ENCODE peak calls at places on chromosomes 4 and X, in ten cellular contexts. One of them, this sample, is unnamed.
A peak's percentile ranks its signal among the peaks of the same experiment; 100 is the strongest.

GRCh38 chrX:51860679-51861078 is 32.7 kb upstream of the MAGED1 start:
- DNase-seq in astrocyte of the cerebellum: no peak
- DNase-seq in NB4: peak; percentile 30
- DNase-seq in kidney: no peak
- DNase-seq in colonic mucosa: peak; percentile 22
- DNase-seq in AG04449: no peak
- DNase-seq in transverse colon: peak; percentile 14
- DNase-seq in neural progenitor cell: peak; percentile 52
- DNase-seq in ovary: peak; percentile 8
- DNase-seq in thoracic aorta: no peak
- DNase-seq in this sample: no peak

GRCh38 chr4:167918077-167918476 is 174.3 kb upstream of the ANXA10 start:
- DNase-seq in astrocyte of the cerebellum: no peak
- DNase-seq in ovary: no peak
- DNase-seq in NB4: no peak
- DNase-seq in neural progenitor cell: no peak
- DNase-seq in kidney: no peak
- DNase-seq in thoracic aorta: no peak
- DNase-seq in colonic mucosa: no peak
- DNase-seq in transverse colon: no peak
- DNase-seq in AG04449: no peak
- DNase-seq in this sample: no peak

GRCh38 chr4:170079981-170080380 is 9.8 kb downstream of the AADAT start:
- DNase-seq in neural progenitor cell: no peak
- DNase-seq in kidney: no peak
- DNase-seq in AG04449: no peak
- DNase-seq in NB4: no peak
- DNase-seq in colonic mucosa: no peak
- DNase-seq in thoracic aorta: no peak
- DNase-seq in transverse colon: no peak
- DNase-seq in ovary: no peak
- DNase-seq in astrocyte of the cerebellum: no peak
- DNase-seq in this sample: no peak

GRCh38 chr4:46329118-46329976 is 60.6 kb downstream of the GABRA2 start:
- DNase-seq in NB4: peak; percentile 54
- DNase-seq in ovary: no peak
- DNase-seq in neural progenitor cell: peak; percentile 78
- DNase-seq in kidney: no peak
- DNase-seq in AG04449: no peak
- DNase-seq in colonic mucosa: peak; percentile 33
- DNase-seq in astrocyte of the cerebellum: peak; percentile 26
- DNase-seq in thoracic aorta: no peak
- DNase-seq in transverse colon: peak; percentile 14
- DNase-seq in this sample: peak; percentile 16

GRCh38 chrX:31981546-31982062 is 909.8 kb upstream of the FTHL17 start:
- DNase-seq in NB4: peak; percentile 1
- DNase-seq in kidney: no peak
- DNase-seq in neural progenitor cell: no peak
- DNase-seq in astrocyte of the cerebellum: no peak
- DNase-seq in transverse colon: no peak
- DNase-seq in colonic mucosa: no peak
- DNase-seq in thoracic aorta: no peak
- DNase-seq in ovary: no peak
- DNase-seq in AG04449: no peak
- DNase-seq in this sample: no peak

GRCh38 chrX:72081605-72082320 is 50.0 kb downstream of the RTL5 start:
- DNase-seq in kidney: no peak
- DNase-seq in AG04449: no peak
- DNase-seq in transverse colon: no peak
- DNase-seq in astrocyte of the cerebellum: no peak
- DNase-seq in colonic mucosa: no peak
- DNase-seq in thoracic aorta: no peak
- DNase-seq in neural progenitor cell: no peak
- DNase-seq in NB4: no peak
- DNase-seq in ovary: no peak
- DNase-seq in this sample: no peak

GRCh38 chr4:37628977-37629609 is 57.1 kb downstream of the RELL1 start:
- DNase-seq in neural progenitor cell: no peak
- DNase-seq in kidney: no peak
- DNase-seq in transverse colon: no peak
- DNase-seq in thoracic aorta: no peak
- DNase-seq in colonic mucosa: no peak
- DNase-seq in ovary: no peak
- DNase-seq in NB4: peak; percentile 58
- DNase-seq in astrocyte of the cerebellum: peak; percentile 40
- DNase-seq in AG04449: peak; percentile 31
- DNase-seq in this sample: no peak

GRCh38 chr4:147453561-147454141 is 27.2 kb upstream of the EDNRA start:
- DNase-seq in ovary: no peak
- DNase-seq in NB4: no peak
- DNase-seq in neural progenitor cell: no peak
- DNase-seq in astrocyte of the cerebellum: no peak
- DNase-seq in transverse colon: no peak
- DNase-seq in thoracic aorta: no peak
- DNase-seq in kidney: no peak
- DNase-seq in colonic mucosa: no peak
- DNase-seq in AG04449: no peak
- DNase-seq in this sample: no peak

GRCh38 chr4:168337550-168337940 is 19.0 kb upstream of the DDX60 start:
- DNase-seq in neural progenitor cell: no peak
- DNase-seq in astrocyte of the cerebellum: no peak
- DNase-seq in NB4: no peak
- DNase-seq in kidney: no peak
- DNase-seq in ovary: no peak
- DNase-seq in colonic mucosa: no peak
- DNase-seq in thoracic aorta: no peak
- DNase-seq in AG04449: peak; percentile 44
- DNase-seq in transverse colon: no peak
- DNase-seq in this sample: no peak

GRCh38 chrX:94722578-94722977 is 1048.6 kb downstream of the FAM133A start:
- DNase-seq in AG04449: no peak
- DNase-seq in NB4: no peak
- DNase-seq in astrocyte of the cerebellum: no peak
- DNase-seq in neural progenitor cell: no peak
- DNase-seq in colonic mucosa: no peak
- DNase-seq in ovary: no peak
- DNase-seq in transverse colon: no peak
- DNase-seq in kidney: no peak
- DNase-seq in thoracic aorta: no peak
- DNase-seq in this sample: no peak

GRCh38 chr4:105061136-105061696 is 85.5 kb upstream of the TET2 start:
- DNase-seq in AG04449: no peak
- DNase-seq in colonic mucosa: peak; percentile 25
- DNase-seq in NB4: peak; percentile 91
- DNase-seq in ovary: no peak
- DNase-seq in transverse colon: peak; percentile 19
- DNase-seq in kidney: no peak
- DNase-seq in neural progenitor cell: peak; percentile 44
- DNase-seq in thoracic aorta: no peak
- DNase-seq in astrocyte of the cerebellum: peak; percentile 36
- DNase-seq in this sample: no peak

GRCh38 chr4:120921456-120922389 is 803 bp downstream of the PRDM5 start:
- DNase-seq in thoracic aorta: no peak
- DNase-seq in colonic mucosa: peak; percentile 71
- DNase-seq in neural progenitor cell: peak; percentile 69
- DNase-seq in ovary: peak; percentile 66
- DNase-seq in AG04449: no peak
- DNase-seq in NB4: no peak
- DNase-seq in kidney: peak; percentile 90
- DNase-seq in astrocyte of the cerebellum: peak; percentile 0
- DNase-seq in transverse colon: peak; percentile 73
- DNase-seq in this sample: peak; percentile 70

GRCh38 chr4:32841217-32841616 is 2121.0 kb downstream of the PCDH7 start:
- DNase-seq in AG04449: no peak
- DNase-seq in kidney: no peak
- DNase-seq in thoracic aorta: no peak
- DNase-seq in neural progenitor cell: no peak
- DNase-seq in transverse colon: no peak
- DNase-seq in astrocyte of the cerebellum: no peak
- DNase-seq in ovary: no peak
- DNase-seq in NB4: no peak
- DNase-seq in colonic mucosa: no peak
- DNase-seq in this sample: no peak

GRCh38 chrX:56281789-56282188 is 49.6 kb downstream of the KLF8 start:
- DNase-seq in AG04449: no peak
- DNase-seq in thoracic aorta: no peak
- DNase-seq in NB4: peak; percentile 28
- DNase-seq in transverse colon: no peak
- DNase-seq in colonic mucosa: no peak
- DNase-seq in ovary: no peak
- DNase-seq in kidney: no peak
- DNase-seq in astrocyte of the cerebellum: peak; percentile 1
- DNase-seq in neural progenitor cell: peak; percentile 7
- DNase-seq in this sample: no peak

GRCh38 chr4:23384741-23385140 is 505.1 kb downstream of the PPARGC1A start:
- DNase-seq in AG04449: no peak
- DNase-seq in thoracic aorta: no peak
- DNase-seq in colonic mucosa: no peak
- DNase-seq in neural progenitor cell: no peak
- DNase-seq in astrocyte of the cerebellum: peak; percentile 11
- DNase-seq in ovary: no peak
- DNase-seq in NB4: no peak
- DNase-seq in kidney: no peak
- DNase-seq in transverse colon: no peak
- DNase-seq in this sample: no peak

GRCh38 chr4:128393111-128393704 is 105.6 kb upstream of the PGRMC2 start:
- DNase-seq in transverse colon: no peak
- DNase-seq in neural progenitor cell: no peak
- DNase-seq in thoracic aorta: no peak
- DNase-seq in NB4: no peak
- DNase-seq in ovary: no peak
- DNase-seq in astrocyte of the cerebellum: no peak
- DNase-seq in AG04449: no peak
- DNase-seq in colonic mucosa: no peak
- DNase-seq in kidney: no peak
- DNase-seq in this sample: no peak

DNA sequence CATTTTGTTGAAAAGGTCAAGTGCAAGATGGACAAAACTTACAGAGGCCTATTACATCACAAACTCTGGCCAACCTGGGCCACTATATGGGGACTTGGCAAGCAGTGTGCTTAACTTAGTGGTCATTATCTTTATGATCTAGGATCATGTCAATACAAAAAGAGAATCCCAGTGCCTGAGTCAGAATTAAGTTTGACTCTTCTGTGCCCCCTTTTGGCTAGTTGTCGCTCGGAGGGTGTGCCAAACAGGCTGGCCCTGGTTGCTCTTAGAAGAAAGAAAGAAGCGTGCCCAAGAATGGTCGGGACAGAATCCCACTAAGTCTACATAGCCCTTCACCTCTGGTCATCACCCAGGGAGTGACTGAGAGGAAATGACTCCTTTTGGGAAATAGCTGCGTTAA is 100.1 kb downstream of the EIF4E start:
- DNase-seq in thoracic aorta: no peak
- DNase-seq in kidney: no peak
- DNase-seq in neural progenitor cell: peak; percentile 45
- DNase-seq in ovary: no peak
- DNase-seq in astrocyte of the cerebellum: no peak
- DNase-seq in AG04449: no peak
- DNase-seq in NB4: peak; percentile 28
- DNase-seq in colonic mucosa: peak; percentile 27
- DNase-seq in transverse colon: peak; percentile 13
- DNase-seq in this sample: no peak
- TF ChIP-seq CTCF in thoracic aorta: no peak
- TF ChIP-seq CTCF in kidney: no peak
- TF ChIP-seq CTCF in neural progenitor cell: peak; percentile 49
- TF ChIP-seq CTCF in ovary: no peak
- TF ChIP-seq CTCF in astrocyte of the cerebellum: no peak
- TF ChIP-seq CTCF in AG04449: no peak
- TF ChIP-seq CTCF in NB4: peak; percentile 21
- TF ChIP-seq CTCF in colonic mucosa: no peak
- TF ChIP-seq CTCF in transverse colon: no peak
- TF ChIP-seq CTCF in this sample: no peak

DNA sequence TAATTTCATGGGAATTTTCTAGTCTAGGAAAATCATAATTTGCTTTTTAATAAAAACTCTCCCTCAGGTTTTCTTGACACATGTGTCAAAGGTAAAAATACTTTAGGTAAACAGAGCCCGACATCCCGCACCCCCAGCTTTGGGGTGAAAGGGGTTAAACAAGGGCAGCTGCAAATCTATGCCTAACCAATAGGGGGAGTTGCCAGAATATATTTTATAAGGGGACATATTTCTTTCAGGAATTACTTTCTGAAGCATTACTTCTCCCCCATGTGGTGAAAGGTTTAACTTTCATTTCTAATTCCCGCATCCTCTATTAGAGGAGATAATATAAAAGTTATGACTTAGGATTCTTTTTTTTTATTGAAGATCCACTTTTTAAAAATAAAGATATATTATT is 53.9 kb upstream of the HEPH start:
- DNase-seq in NB4: peak; percentile 55
- DNase-seq in kidney: no peak
- DNase-seq in astrocyte of the cerebellum: no peak
- DNase-seq in neural progenitor cell: peak; percentile 9
- DNase-seq in thoracic aorta: no peak
- DNase-seq in colonic mucosa: peak; percentile 28
- DNase-seq in transverse colon: peak; percentile 8
- DNase-seq in ovary: no peak
- DNase-seq in AG04449: no peak
- DNase-seq in this sample: no peak
- TF ChIP-seq CTCF in NB4: peak; percentile 36
- TF ChIP-seq CTCF in kidney: no peak
- TF ChIP-seq CTCF in astrocyte of the cerebellum: peak; percentile 14
- TF ChIP-seq CTCF in neural progenitor cell: peak; percentile 54
- TF ChIP-seq CTCF in thoracic aorta: peak; percentile 35
- TF ChIP-seq CTCF in colonic mucosa: peak; percentile 77
- TF ChIP-seq CTCF in transverse colon: peak; percentile 60
- TF ChIP-seq CTCF in ovary: no peak
- TF ChIP-seq CTCF in AG04449: peak; percentile 7
- TF ChIP-seq CTCF in this sample: peak; percentile 51

GRCh38 chrX:130994671-130995070 is 63.5 kb upstream of the ARHGAP36 start:
- DNase-seq in AG04449: no peak
- DNase-seq in NB4: peak; percentile 38
- DNase-seq in colonic mucosa: peak; percentile 19
- DNase-seq in transverse colon: no peak
- DNase-seq in ovary: no peak
- DNase-seq in astrocyte of the cerebellum: no peak
- DNase-seq in kidney: no peak
- DNase-seq in neural progenitor cell: peak; percentile 58
- DNase-seq in thoracic aorta: no peak
- DNase-seq in this sample: peak; percentile 22
- TF ChIP-seq CTCF in AG04449: no peak
- TF ChIP-seq CTCF in NB4: peak; percentile 42
- TF ChIP-seq CTCF in colonic mucosa: peak; percentile 50
- TF ChIP-seq CTCF in transverse colon: peak; percentile 50
- TF ChIP-seq CTCF in ovary: no peak
- TF ChIP-seq CTCF in astrocyte of the cerebellum: peak; percentile 48
- TF ChIP-seq CTCF in kidney: peak; percentile 7
- TF ChIP-seq CTCF in neural progenitor cell: peak; percentile 76
- TF ChIP-seq CTCF in thoracic aorta: no peak
- TF ChIP-seq CTCF in this sample: peak; percentile 75

DNA sequence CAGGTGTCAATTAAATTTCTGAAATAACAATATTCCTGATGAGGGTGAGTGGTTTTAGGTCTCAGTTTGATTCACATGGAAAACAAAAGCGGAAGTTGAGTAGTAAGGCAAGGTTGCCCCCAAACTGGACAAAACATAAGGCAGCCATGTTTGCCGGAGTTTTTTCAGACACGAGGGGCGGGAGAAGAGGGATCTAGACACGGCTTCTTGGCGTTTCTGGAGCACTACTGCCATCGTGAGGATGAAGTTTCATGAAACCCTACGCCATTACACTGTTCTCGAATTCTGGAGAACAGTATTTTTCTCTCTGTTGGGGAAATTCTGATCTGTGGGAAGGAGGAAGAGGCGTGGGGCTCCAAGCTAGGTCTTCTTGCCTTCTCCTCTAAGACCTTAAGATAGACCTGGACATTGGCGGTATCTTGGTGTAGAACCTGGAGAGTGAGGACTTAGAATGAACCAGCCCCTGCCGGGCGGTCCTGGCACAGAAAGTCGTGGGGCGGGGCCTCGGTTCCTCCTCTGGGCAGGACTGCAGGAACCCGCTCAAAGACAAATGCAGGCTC is 160.3 kb downstream of the OR13H1 start:
- DNase-seq in AG04449: no peak
- DNase-seq in thoracic aorta: no peak
- DNase-seq in ovary: peak; percentile 93
- DNase-seq in NB4: no peak
- DNase-seq in neural progenitor cell: no peak
- DNase-seq in astrocyte of the cerebellum: peak; percentile 83
- DNase-seq in colonic mucosa: peak; percentile 95
- DNase-seq in kidney: peak; percentile 91
- DNase-seq in transverse colon: peak; percentile 93
- DNase-seq in this sample: no peak
- TF ChIP-seq CTCF in AG04449: no peak
- TF ChIP-seq CTCF in thoracic aorta: no peak
- TF ChIP-seq CTCF in ovary: peak; percentile 70
- TF ChIP-seq CTCF in NB4: no peak
- TF ChIP-seq CTCF in neural progenitor cell: no peak
- TF ChIP-seq CTCF in astrocyte of the cerebellum: peak; percentile 31
- TF ChIP-seq CTCF in colonic mucosa: no peak
- TF ChIP-seq CTCF in kidney: no peak
- TF ChIP-seq CTCF in transverse colon: peak; percentile 52
- TF ChIP-seq CTCF in this sample: no peak

This sample was measured in glutamatergic neuron.